ENCODE peak calls at places on chromosomes 16 and 17, in eight cellular contexts. N is H9; Z is Kasumi-1; U is NB4; I is frontal cortex; X is activated CD4-positive, CD25-positive, alpha-beta regulatory T cell; M is gastrocnemius medialis; W is OCI-M1. F is an unnamed sample.

GRCh38 chr16:49843758-49844157 is 12.2 kb downstream of the ZNF423 start:
- DNase-seq in U (no peak), Z (no peak), N (no peak), I (no peak), M (no peak), X (no peak), W (no peak), F (no peak)

GRCh38 chr17:82804442-82805191 is 35.2 kb downstream of the ZNF750 start:
- DNase-seq in M (peak), W (no peak), X (no peak), I (no peak), N (no peak), U (no peak), Z (no peak), F (no peak)

GRCh38 chr16:86857807-86858206 is 279.5 kb downstream of the FOXL1 start:
- DNase-seq in I (no peak), Z (no peak), M (no peak), U (no peak), W (no peak), X (no peak), N (no peak), F (no peak)

GRCh38 chr17:38605230-38605851 is 411 bp downstream of the SRCIN1 start:
- DNase-seq in U (peak), Z (no peak), N (peak), I (peak), W (peak), X (no peak), M (no peak), F (no peak)

GRCh38 chr17:19975601-19976000 is 2.0 kb downstream of the AKAP10 start:
- DNase-seq in I (no peak), W (no peak), Z (no peak), M (no peak), X (no peak), U (no peak), N (no peak), F (no peak)

GRCh38 chr16:66935319-66936011 is at the start of gene CES2:
- DNase-seq in I (no peak), N (no peak), Z (no peak), X (no peak), W (no peak), M (peak), U (no peak), F (no peak)

GRCh38 chr16:85141491-85142128 is 29.3 kb upstream of the CIBAR2 start:
- DNase-seq in X (no peak), I (no peak), M (no peak), N (no peak), U (no peak), W (no peak), Z (no peak), F (no peak)

GRCh38 chr17:10197362-10197720 is 1.1 kb downstream of the GAS7 start:
- DNase-seq in Z (no peak), U (no peak), M (no peak), X (no peak), W (no peak), N (no peak), I (peak), F (no peak)